ENCODE peak calls at places on chromosome 4, in eight cellular contexts. Q is GM12864, A is left lung, L is breast epithelium, V is upper lobe of left lung, H is astrocyte of the spinal cord, W is body of pancreas, U is mammary epithelial cell. Y is an unnamed sample.

GRCh38 chr4:16582526-16582925 is 315.9 kb downstream of the LDB2 start:
- DNase-seq in Q (no peak), A (no peak), L (no peak), V (no peak), H (no peak), W (no peak), U (no peak), Y (no peak)

GRCh38 chr4:23266401-23266800 is 573.7 kb downstream of the GBA3 start:
- DNase-seq in Q (no peak), A (no peak), L (no peak), V (no peak), H (no peak), W (no peak), U (no peak), Y (no peak)

GRCh38 chr4:156252300-156253016 is 298.8 kb upstream of the CTSO start:
- DNase-seq in Q (no peak), A (no peak), L (no peak), V (no peak), H (peak), W (no peak), U (no peak), Y (peak)

GRCh38 chr4:189845145-189845846 is 95.4 kb upstream of the FRG1 start:
- DNase-seq in Q (no peak), A (no peak), L (no peak), V (no peak), H (no peak), W (no peak), U (no peak), Y (no peak)

GRCh38 chr4:128358231-128358902 is 70.8 kb upstream of the PGRMC2 start:
- DNase-seq in Q (no peak), A (no peak), L (no peak), V (peak), H (peak), W (peak), U (no peak), Y (peak)

GRCh38 chr4:109472343-109472761 is 38.7 kb downstream of the SEC24B start:
- DNase-seq in Q (no peak), A (no peak), L (no peak), V (no peak), H (peak), W (no peak), U (peak), Y (peak)

GRCh38 chr4:93825551-93826216 is 2.9 kb upstream of the ATOH1 start:
- DNase-seq in Q (no peak), A (no peak), L (no peak), V (no peak), H (no peak), W (no peak), U (peak), Y (no peak)

GRCh38 chr4:126172126-126172525 is 857.4 kb downstream of the FAT4 start:
- DNase-seq in Q (no peak), A (no peak), L (no peak), V (no peak), H (no peak), W (no peak), U (peak), Y (no peak)

GRCh38 chr4:13984996-13985780 is 357.7 kb upstream of the BOD1L1 start:
- DNase-seq in Q (no peak), A (no peak), L (no peak), V (no peak), H (peak), W (no peak), U (no peak), Y (peak)

GRCh38 chr4:175176710-175177109 is 258.6 kb downstream of the ADAM29 start:
- DNase-seq in Q (no peak), A (no peak), L (no peak), V (no peak), H (no peak), W (no peak), U (no peak), Y (no peak)

GRCh38 chr4:150237110-150237852 is 159.0 kb downstream of the DCLK2 start:
- DNase-seq in Q (no peak), A (no peak), L (no peak), V (no peak), H (peak), W (no peak), U (peak), Y (peak)

GRCh38 chr4:12486995-12487394 is 997.1 kb downstream of the RAB28 start:
- DNase-seq in Q (no peak), A (no peak), L (no peak), V (no peak), H (no peak), W (no peak), U (no peak), Y (peak)

GRCh38 chr4:81617569-81617968 is 145.9 kb upstream of the RASGEF1B start:
- DNase-seq in Q (no peak), A (no peak), L (no peak), V (no peak), H (no peak), W (no peak), U (no peak), Y (no peak)

GRCh38 chr4:89001647-89002518 is 55.1 kb downstream of the FAM13A start:
- DNase-seq in Q (no peak), A (no peak), L (no peak), V (no peak), H (no peak), W (peak), U (no peak), Y (no peak)

GRCh38 chr4:132564920-132565319 is 584.2 kb upstream of the PCDH10 start:
- DNase-seq in Q (no peak), A (no peak), L (no peak), V (no peak), H (no peak), W (no peak), U (no peak), Y (peak)

GRCh38 chr4:57501715-57502114 is 391.5 kb upstream of the IGFBP7 start:
- DNase-seq in Q (no peak), A (no peak), L (no peak), V (no peak), H (peak), W (no peak), U (peak), Y (peak)

GRCh38 chr4:103075894-103076776 is at the start of gene SLC9B2:
- DNase-seq in Q (peak), A (peak), L (peak), V (peak), H (peak), W (peak), U (peak), Y (peak)

GRCh38 chr4:65071532-65071931 is 598.8 kb downstream of the EPHA5 start:
- DNase-seq in Q (no peak), A (no peak), L (no peak), V (no peak), H (peak), W (no peak), U (peak), Y (no peak)

GRCh38 chr4:150315175-150315574 is 236.9 kb downstream of the DCLK2 start:
- DNase-seq in Q (no peak), A (no peak), L (no peak), V (no peak), H (no peak), W (no peak), U (no peak), Y (no peak)

GRCh38 chr4:168384437-168385141 is 66.0 kb upstream of the DDX60 start:
- DNase-seq in Q (no peak), A (no peak), L (no peak), V (no peak), H (no peak), W (no peak), U (no peak), Y (peak)

GRCh38 chr4:140335076-140335475 is 38.4 kb upstream of the SCOC start:
- DNase-seq in Q (no peak), A (no peak), L (no peak), V (no peak), H (peak), W (no peak), U (no peak), Y (no peak)

GRCh38 chr4:20422398-20422797 is 170.7 kb downstream of the SLIT2 start:
- DNase-seq in Q (peak), A (no peak), L (no peak), V (peak), H (peak), W (peak), U (peak), Y (peak)

GRCh38 chr4:70863099-70863790 is 23.6 kb upstream of the GRSF1 start:
- DNase-seq in Q (peak), A (no peak), L (no peak), V (no peak), H (no peak), W (no peak), U (peak), Y (no peak)

GRCh38 chr4:108172780-108173598 is 4.3 kb upstream of the LEF1 start:
- DNase-seq in Q (no peak), A (peak), L (no peak), V (no peak), H (peak), W (peak), U (peak), Y (peak)

GRCh38 chr4:128517739-128518510 is 230.3 kb upstream of the PGRMC2 start:
- DNase-seq in Q (peak), A (no peak), L (peak), V (peak), H (peak), W (peak), U (peak), Y (peak)

GRCh38 chr4:6221851-6222760 is 21.8 kb upstream of the JAKMIP1 start:
- DNase-seq in Q (no peak), A (no peak), L (no peak), V (peak), H (peak), W (peak), U (peak), Y (peak)

GRCh38 chr4:48047421-48047844 is 30.9 kb downstream of the NIPAL1 start:
- DNase-seq in Q (peak), A (no peak), L (no peak), V (no peak), H (no peak), W (no peak), U (no peak), Y (no peak)

GRCh38 chr4:186486172-186486571 is 69.2 kb downstream of the MTNR1A start:
- DNase-seq in Q (no peak), A (no peak), L (no peak), V (no peak), H (peak), W (no peak), U (no peak), Y (no peak)

GRCh38 chr4:30837131-30837539 is 117.0 kb downstream of the PCDH7 start:
- DNase-seq in Q (no peak), A (no peak), L (no peak), V (no peak), H (no peak), W (no peak), U (no peak), Y (peak)

GRCh38 chr4:174192943-174193342 is 90.5 kb downstream of the FBXO8 start:
- DNase-seq in Q (no peak), A (no peak), L (no peak), V (no peak), H (no peak), W (no peak), U (no peak), Y (no peak)

GRCh38 chr4:53908661-53909078 is 155.7 kb downstream of the CHIC2 start:
- DNase-seq in Q (peak), A (no peak), L (no peak), V (peak), H (peak), W (peak), U (peak), Y (peak)

GRCh38 chr4:77372375-77372774 is 215.4 kb downstream of the CCNG2 start:
- DNase-seq in Q (no peak), A (no peak), L (no peak), V (no peak), H (no peak), W (no peak), U (no peak), Y (no peak)

GRCh38 chr4:94253036-94253435 is 45.4 kb downstream of the SMARCAD1 start:
- DNase-seq in Q (no peak), A (no peak), L (no peak), V (no peak), H (peak), W (no peak), U (no peak), Y (peak)

GRCh38 chr4:90215286-90215685 is 88.1 kb downstream of the CCSER1 start:
- DNase-seq in Q (no peak), A (no peak), L (no peak), V (no peak), H (no peak), W (no peak), U (peak), Y (no peak)

GRCh38 chr4:38400946-38401345 is 263.1 kb upstream of the KLF3 start:
- DNase-seq in Q (no peak), A (no peak), L (no peak), V (no peak), H (no peak), W (no peak), U (no peak), Y (no peak)

GRCh38 chr4:37400326-37400881 is 155.9 kb downstream of the NWD2 start:
- DNase-seq in Q (no peak), A (no peak), L (no peak), V (no peak), H (no peak), W (no peak), U (no peak), Y (no peak)

GRCh38 chr4:8078109-8078494 is 80.5 kb downstream of the ABLIM2 start:
- DNase-seq in Q (no peak), A (peak), L (no peak), V (no peak), H (no peak), W (no peak), U (no peak), Y (no peak)

GRCh38 chr4:139453371-139454110 is 380 bp upstream of the RAB33B start:
- DNase-seq in Q (peak), A (peak), L (peak), V (peak), H (peak), W (peak), U (peak), Y (peak)

GRCh38 chr4:159108124-159108523 is 5.2 kb downstream of the RAPGEF2 start:
- DNase-seq in Q (no peak), A (no peak), L (no peak), V (no peak), H (no peak), W (no peak), U (no peak), Y (no peak)
- H3K4me3 ChIP-seq in Q (no peak), A (no peak), L (no peak), V (no peak), H (no peak), W (no peak), U (no peak), Y (no peak)

GRCh38 chr4:147617173-147617840 is at the start of gene TMEM184C:
- DNase-seq in Q (peak), A (peak), L (peak), V (peak), H (peak), W (peak), U (peak), Y (peak)
- TF ChIP-seq CTCF in Q (no peak), A (no peak), L (peak), V (no peak), H (peak), W (no peak), U (no peak), Y (no peak)

GRCh38 chr4:2818351-2818939 is 25.2 kb upstream of the ADD1 start:
- DNase-seq in Q (no peak), A (peak), L (no peak), V (no peak), H (no peak), W (no peak), U (no peak), Y (no peak)
- H3K4me3 ChIP-seq in Q (peak), A (peak), L (peak), V (peak), H (peak), W (peak), U (peak), Y (peak)

DNA sequence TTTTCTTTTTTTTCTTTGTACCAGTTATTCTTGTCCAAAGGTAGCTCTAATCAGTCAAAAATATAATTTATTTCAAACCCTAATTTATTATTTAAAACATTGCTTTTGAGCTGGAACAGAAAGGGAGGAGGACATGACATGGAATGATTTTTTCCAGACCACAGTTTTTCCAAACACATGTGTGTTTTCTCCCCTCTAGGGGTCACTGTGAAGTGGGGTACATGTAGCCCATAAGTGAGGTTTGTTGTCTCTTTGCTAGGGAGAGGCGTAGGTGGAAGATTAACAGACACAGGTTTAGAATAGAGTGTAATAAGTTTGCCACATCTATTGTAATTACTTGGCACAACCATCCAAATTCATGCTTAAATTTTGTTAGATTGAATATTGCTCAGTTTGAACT is 83.0 kb downstream of the TNIP2 start:
- DNase-seq in Q (no peak), A (no peak), L (no peak), V (no peak), H (no peak), W (no peak), U (no peak), Y (peak)
- TF ChIP-seq CTCF in Q (peak), A (no peak), L (no peak), V (no peak), H (peak), W (no peak), U (peak), Y (peak)

GRCh38 chr4:113419631-113420030 is 341.9 kb downstream of the CAMK2D start:
- DNase-seq in Q (no peak), A (no peak), L (no peak), V (no peak), H (no peak), W (no peak), U (peak), Y (no peak)
- H3K4me3 ChIP-seq in Q (no peak), A (no peak), L (no peak), V (no peak), H (no peak), W (no peak), U (no peak), Y (no peak)

DNA sequence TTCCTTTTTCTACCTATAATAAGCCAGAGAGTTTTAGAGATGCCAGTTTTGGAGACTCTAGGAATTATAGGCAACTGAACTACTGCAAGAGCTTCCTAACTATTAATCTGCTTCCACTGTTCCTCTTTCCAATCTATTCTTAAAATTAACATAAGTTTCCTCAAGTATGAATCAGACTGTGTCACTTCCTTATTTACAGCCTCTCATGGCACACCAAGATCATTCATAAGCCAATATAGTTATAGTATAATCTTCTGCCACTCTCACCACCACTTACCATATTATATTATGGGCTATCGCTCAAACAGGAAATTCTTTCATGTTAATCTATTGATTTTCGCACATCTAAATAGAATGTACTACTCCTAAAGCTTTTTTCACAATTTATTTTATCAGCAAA is 383.5 kb downstream of the STPG2 start:
- DNase-seq in Q (no peak), A (no peak), L (no peak), V (no peak), H (no peak), W (no peak), U (no peak), Y (peak)
- TF ChIP-seq CTCF in Q (no peak), A (no peak), L (no peak), V (no peak), H (no peak), W (no peak), U (no peak), Y (no peak)

DNA sequence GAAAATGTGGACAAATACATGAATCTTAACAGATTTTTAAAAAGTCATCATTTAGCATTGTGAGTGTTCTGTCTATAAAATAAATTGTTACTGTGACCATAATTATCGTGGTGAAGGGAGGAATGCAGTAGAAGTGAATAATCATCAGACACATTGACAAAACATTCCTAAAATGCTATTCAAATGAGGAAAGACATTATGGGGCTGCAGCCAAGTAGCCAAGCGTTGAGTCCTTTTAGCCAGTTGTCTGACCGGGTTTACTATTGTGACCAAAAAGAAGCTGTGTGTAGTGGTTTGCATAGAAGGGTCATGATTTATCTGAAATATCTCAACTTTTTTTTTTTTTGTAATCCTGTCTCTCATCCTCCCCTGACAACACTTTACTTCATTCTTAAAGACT is 19.5 kb downstream of the WWC2 start:
- DNase-seq in Q (no peak), A (no peak), L (no peak), V (no peak), H (peak), W (no peak), U (peak), Y (peak)
- H3K4me3 ChIP-seq in Q (no peak), A (no peak), L (no peak), V (no peak), H (no peak), W (no peak), U (no peak), Y (no peak)